ENCODE peak calls at places on chromosomes 13 and 19, in eight cellular contexts. A is stomach; W is epithelial cell of proximal tubule; Y is AG10803; M is activated CD8-positive, alpha-beta T cell treated with anti-CD3 and anti-CD28 coated beads for 36 hours; D is GM13976; P is OCI-LY7; E is MCF 10A. B is an unnamed sample.

GRCh38 chr19:13557756-13558398 is 51.6 kb upstream of the CACNA1A start:
- DNase-seq in M (peak), E (peak), A (no peak), W (no peak), D (no peak), P (peak), Y (no peak), B (no peak)

GRCh38 chr13:43911871-43912270 is 32.2 kb downstream of the LACC1 start:
- DNase-seq in D (no peak), P (no peak), E (no peak), M (no peak), A (no peak), W (no peak), Y (no peak), B (no peak)

GRCh38 chr13:39875583-39875982 is 220.1 kb downstream of the COG6 start:
- DNase-seq in W (no peak), P (no peak), E (no peak), Y (peak), M (no peak), A (no peak), D (no peak), B (no peak)

GRCh38 chr19:33462112-33462726 is 59.4 kb downstream of the PEPD start:
- DNase-seq in A (no peak), W (no peak), D (no peak), M (no peak), E (no peak), P (no peak), Y (no peak), B (no peak)

GRCh38 chr19:53647350-53647749 is 15.6 kb downstream of the DPRX start:
- DNase-seq in E (no peak), D (no peak), Y (no peak), P (no peak), W (no peak), M (no peak), A (no peak), B (no peak)

GRCh38 chr19:35689836-35690235 is 14.5 kb upstream of the ZBTB32 start:
- DNase-seq in Y (peak), A (no peak), W (no peak), E (no peak), P (no peak), M (no peak), D (no peak), B (no peak)

GRCh38 chr13:97233499-97233898 is 11.4 kb downstream of the MBNL2 start:
- DNase-seq in P (no peak), A (no peak), Y (no peak), W (no peak), M (no peak), E (no peak), D (no peak), B (no peak)

GRCh38 chr19:54287456-54287855 is 6.5 kb upstream of the LILRB2 start:
- DNase-seq in P (no peak), W (no peak), Y (peak), M (no peak), A (no peak), E (no peak), D (no peak), B (no peak)

GRCh38 chr13:19117913-19118739 is 63.5 kb downstream of the TUBA3C start:
- DNase-seq in W (no peak), A (no peak), E (no peak), Y (no peak), P (no peak), D (no peak), M (no peak), B (no peak)

GRCh38 chr13:32783067-32783466 is 196.8 kb downstream of the PDS5B start:
- DNase-seq in E (no peak), P (peak), Y (peak), M (peak), W (no peak), D (no peak), A (no peak), B (no peak)

GRCh38 chr19:9313756-9314155 is 4.1 kb upstream of the ZNF699 start:
- DNase-seq in D (no peak), W (no peak), A (no peak), M (no peak), E (no peak), P (no peak), Y (no peak), B (no peak)

GRCh38 chr19:38478273-38478971 is 44.9 kb downstream of the RYR1 start:
- DNase-seq in D (no peak), E (peak), Y (no peak), A (no peak), P (peak), W (no peak), M (peak), B (no peak)

GRCh38 chr13:97977376-97977705 is 23.9 kb downstream of the IPO5 start:
- DNase-seq in M (no peak), Y (no peak), E (peak), D (no peak), W (no peak), P (no peak), A (no peak), B (no peak)

GRCh38 chr13:27264181-27264580 is 6.4 kb upstream of the RASL11A start:
- DNase-seq in Y (peak), W (no peak), E (no peak), A (no peak), D (no peak), P (peak), M (peak), B (no peak)

GRCh38 chr19:43779820-43780219 is 953 bp downstream of the KCNN4 start:
- DNase-seq in P (peak), Y (no peak), W (no peak), A (no peak), E (peak), D (peak), M (no peak), B (no peak)

GRCh38 chr13:41224113-41225110 is 30.0 kb upstream of the KBTBD7 start:
- DNase-seq in D (no peak), E (no peak), Y (peak), M (no peak), W (no peak), A (no peak), P (no peak), B (no peak)

GRCh38 chr13:43567608-43568007 is 219.2 kb downstream of the ENOX1 start:
- DNase-seq in E (peak), Y (peak), D (no peak), A (no peak), W (no peak), P (no peak), M (no peak), B (no peak)

DNA sequence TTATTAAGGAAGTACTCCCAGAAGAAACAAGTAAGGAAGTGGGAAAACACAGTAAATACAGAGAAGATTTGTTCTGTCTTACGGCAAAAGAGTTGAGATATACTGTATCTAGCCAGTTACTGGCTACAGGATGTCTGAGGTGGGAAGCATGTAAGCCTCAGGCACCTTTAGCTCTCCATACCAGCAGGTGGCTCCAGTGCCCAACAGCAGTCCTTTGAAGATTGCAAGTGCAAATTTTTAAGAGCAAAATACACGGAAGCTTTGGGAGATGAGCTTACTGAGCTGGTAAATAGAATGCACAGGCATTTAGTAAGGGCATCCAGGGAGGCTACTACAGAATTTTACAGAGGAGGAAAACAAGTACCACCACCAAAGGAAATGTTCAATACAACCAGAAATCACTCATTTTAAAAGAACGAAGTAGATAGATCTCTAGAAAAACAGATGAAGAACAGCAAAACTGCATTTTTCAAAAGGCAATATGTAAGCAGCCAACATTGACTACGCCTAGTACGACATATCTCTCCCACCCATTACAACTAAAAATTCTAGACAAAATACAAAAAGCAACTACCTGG is 57.9 kb upstream of the VSTM2B start:
- DNase-seq in Y (peak), E (peak), M (peak), A (no peak), W (no peak), P (peak), D (no peak), B (no peak)
- TF ChIP-seq CTCF in Y (peak), E (peak), M (peak), A (no peak), W (peak), P (peak), D (peak), B (peak)

GRCh38 chr19:49486710-49487276 is 615 bp upstream of the RPL13A start:
- DNase-seq in A (no peak), E (no peak), Y (no peak), W (no peak), M (no peak), D (no peak), P (no peak), B (no peak)
- TF ChIP-seq CTCF in A (no peak), E (no peak), Y (no peak), W (no peak), M (no peak), D (no peak), P (no peak), B (peak)

DNA sequence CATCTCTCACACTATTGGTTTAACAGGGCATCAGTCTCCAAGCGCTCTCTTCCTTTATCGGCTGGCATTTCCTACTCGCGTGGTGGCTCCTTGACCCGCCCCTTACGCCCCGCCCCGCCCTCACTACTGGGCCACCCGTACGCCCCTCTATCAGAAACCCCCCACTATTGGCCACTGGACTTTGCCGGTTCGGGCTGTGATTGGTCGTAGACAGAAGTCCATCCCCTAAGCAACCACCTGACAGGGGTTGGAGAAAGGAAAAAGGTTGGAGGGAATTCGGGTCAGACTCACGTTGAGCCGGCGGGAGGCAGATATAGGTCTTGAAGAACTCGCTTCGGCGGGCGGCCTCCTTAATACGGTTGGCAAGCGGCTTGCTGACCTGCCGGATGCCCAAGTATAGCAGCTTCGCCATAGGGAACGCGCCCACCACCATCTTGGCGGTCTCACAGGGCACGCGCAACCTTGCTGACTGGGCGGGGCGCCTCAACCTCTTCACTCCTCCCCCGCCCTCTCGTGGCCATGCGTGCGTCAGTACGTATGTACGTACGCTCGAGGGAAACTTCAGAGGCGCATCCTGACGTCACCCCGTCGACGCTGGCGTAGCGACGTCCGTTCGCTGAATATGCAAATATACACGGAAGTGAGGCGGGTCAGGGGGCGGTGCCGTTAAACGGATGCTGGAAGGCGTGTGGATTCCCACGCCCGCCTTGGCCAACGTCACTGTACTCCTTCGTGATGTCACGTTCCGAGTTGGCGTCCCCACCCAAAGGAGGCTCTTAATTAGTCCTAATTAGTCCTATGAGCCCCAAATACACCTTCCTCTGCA is at the start of gene OPA3:
- DNase-seq in Y (peak), E (peak), W (peak), D (peak), A (peak), P (peak), M (peak), B (peak)
- TF ChIP-seq CTCF in Y (no peak), E (no peak), W (no peak), D (no peak), A (no peak), P (no peak), M (no peak), B (peak)

GRCh38 chr19:3233831-3234230 is 9.4 kb downstream of the CELF5 start:
- DNase-seq in A (no peak), Y (no peak), P (no peak), D (no peak), E (no peak), W (no peak), M (no peak), B (no peak)

GRCh38 chr19:3238066-3238561 is 13.7 kb downstream of the CELF5 start:
- DNase-seq in E (no peak), A (no peak), D (no peak), P (no peak), M (no peak), W (no peak), Y (no peak), B (no peak)

GRCh38 chr19:3233116-3233515 is 8.7 kb downstream of the CELF5 start:
- DNase-seq in E (no peak), M (no peak), P (no peak), Y (no peak), A (no peak), W (no peak), D (no peak), B (no peak)

GRCh38 chr19:3236272-3236671 is 11.8 kb downstream of the CELF5 start:
- DNase-seq in M (no peak), D (no peak), A (no peak), E (no peak), Y (no peak), W (no peak), P (no peak), B (no peak)

DNA sequence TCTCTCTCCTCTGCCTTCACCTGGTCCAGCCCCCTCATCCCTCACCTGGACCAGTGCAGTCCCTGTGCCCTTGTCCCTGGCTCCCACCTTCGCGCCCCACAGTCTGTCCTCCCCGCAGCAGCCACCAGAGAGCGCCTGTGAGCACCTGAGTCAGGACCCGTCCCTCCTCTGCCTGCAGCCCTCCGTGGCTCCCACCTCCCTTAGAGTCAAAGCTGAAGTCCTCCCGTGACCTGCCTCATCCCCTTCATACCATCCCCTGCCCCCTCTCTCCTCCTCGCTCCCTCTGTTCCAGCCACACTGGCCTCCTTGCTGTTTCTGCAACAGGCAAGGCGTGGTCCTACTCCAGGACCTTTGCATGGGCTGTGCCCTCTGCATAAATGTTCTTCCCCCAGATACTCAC is 10.3 kb downstream of the CELF5 start:
- DNase-seq in M (peak), W (no peak), A (no peak), Y (no peak), P (no peak), E (no peak), D (peak), B (no peak)
- TF ChIP-seq CTCF in M (peak), W (peak), A (no peak), Y (peak), P (peak), E (peak), D (peak), B (peak)

GRCh38 chr19:15454371-15454800 is 4.6 kb upstream of the WIZ start:
- DNase-seq in P (no peak), D (no peak), E (no peak), A (peak), W (no peak), M (no peak), Y (no peak), B (no peak)
- TF ChIP-seq CTCF in P (peak), D (no peak), E (no peak), A (no peak), W (peak), M (no peak), Y (peak), B (peak)